ENCODE peak calls at places on chromosome 6, in nine cellular contexts. O is ascending aorta, M is heart right ventricle, Z is neural progenitor cell, N is adrenal gland, P is foreskin keratinocyte, W is aorta, S is SK-N-SH, E is suprapubic skin. G is an unnamed sample. For H3K4me1, the result is how much of the 10 kb centered on the place peaks cover.

GRCh38 chr6:131948221-131948661 is 2.9 kb downstream of the CCN2 start:
- DNase-seq in N (no peak), S (no peak), M (no peak), E (no peak), O (no peak), Z (no peak), P (no peak), W (no peak), G (no peak)

GRCh38 chr6:141264101-141264500 is 868.6 kb upstream of the GJE1 start:
- DNase-seq in Z (no peak), O (no peak), S (no peak), N (no peak), W (no peak), P (no peak), E (no peak), M (no peak), G (no peak)

GRCh38 chr6:166751051-166751595 is 124.1 kb upstream of the RPS6KA2 start:
- DNase-seq in E (no peak), M (no peak), N (no peak), S (peak), Z (peak), P (no peak), W (no peak), O (no peak), G (no peak)

GRCh38 chr6:155377061-155377460 is 62.8 kb upstream of the TFB1M start:
- DNase-seq in S (no peak), Z (no peak), N (no peak), O (no peak), M (no peak), P (peak), E (no peak), W (no peak), G (no peak)

GRCh38 chr6:52503344-52503747 is 73.5 kb downstream of the TRAM2 start:
- DNase-seq in W (no peak), N (no peak), P (no peak), O (no peak), M (peak), E (no peak), S (peak), Z (peak), G (peak)

GRCh38 chr6:122956376-122956775 is 39.7 kb upstream of the CLVS2 start:
- DNase-seq in E (no peak), P (no peak), M (no peak), W (no peak), S (no peak), Z (no peak), N (no peak), O (no peak), G (peak)

GRCh38 chr6:35244551-35244950 is 15.0 kb upstream of the ZNF76 start:
- DNase-seq in M (no peak), Z (no peak), W (no peak), E (no peak), P (no peak), S (no peak), O (no peak), N (no peak), G (no peak)

GRCh38 chr6:81075974-81076373 is 676.5 kb downstream of the TENT5A start:
- DNase-seq in P (no peak), Z (peak), W (no peak), E (no peak), S (peak), O (no peak), M (no peak), N (no peak), G (no peak)

GRCh38 chr6:151962246-151962846 is 154.9 kb downstream of the ESR1 start:
- DNase-seq in E (no peak), M (no peak), O (no peak), P (no peak), W (no peak), N (no peak), Z (no peak), S (no peak), G (no peak)

GRCh38 chr6:89495961-89496535 is 63.1 kb downstream of the ANKRD6 start:
- DNase-seq in M (no peak), N (no peak), Z (peak), W (no peak), E (no peak), O (no peak), P (no peak), S (peak), G (no peak)

GRCh38 chr6:89559487-89559886 is 79.1 kb downstream of the LYRM2 start:
- DNase-seq in P (no peak), E (no peak), S (no peak), M (no peak), Z (peak), N (no peak), O (no peak), W (no peak), G (no peak)

GRCh38 chr6:13355043-13355945 is 27.0 kb upstream of the TBC1D7 start:
- DNase-seq in Z (no peak), W (no peak), O (no peak), E (no peak), M (no peak), N (no peak), P (peak), S (no peak), G (no peak)

GRCh38 chr6:79808846-79809245 is 138.5 kb downstream of the ELOVL4 start:
- DNase-seq in P (no peak), E (no peak), Z (no peak), N (no peak), S (no peak), W (no peak), M (no peak), O (no peak), G (no peak)

GRCh38 chr6:75602164-75602896 is 650 bp downstream of the SENP6 start:
- DNase-seq in P (peak), N (peak), E (peak), W (peak), O (no peak), Z (peak), M (peak), S (peak), G (peak)

GRCh38 chr6:2940851-2941250 is 30.5 kb downstream of the SERPINB6 start:
- DNase-seq in S (no peak), N (no peak), O (no peak), M (no peak), Z (no peak), E (no peak), W (no peak), P (no peak), G (no peak)

GRCh38 chr6:106728296-106728870 is 99.0 kb downstream of the QRSL1 start:
- DNase-seq in P (no peak), E (no peak), N (no peak), Z (no peak), O (no peak), W (no peak), M (no peak), S (no peak), G (no peak)

GRCh38 chr6:158870418-158870957 is 51.3 kb upstream of the EZR start:
- DNase-seq in W (no peak), S (no peak), N (no peak), P (no peak), M (no peak), Z (no peak), O (no peak), E (no peak), G (no peak)

GRCh38 chr6:159716247-159717086 is 10.8 kb upstream of the WTAP start:
- DNase-seq in S (no peak), M (peak), E (peak), W (no peak), N (peak), O (no peak), Z (no peak), P (peak), G (no peak)

GRCh38 chr6:13436691-13437568 is 50.5 kb downstream of the GFOD1 start:
- DNase-seq in S (no peak), M (no peak), Z (no peak), W (no peak), P (no peak), E (no peak), N (no peak), O (no peak), G (no peak)

GRCh38 chr6:19181252-19181651 is 655.9 kb upstream of the ID4 start:
- DNase-seq in E (no peak), Z (no peak), P (no peak), N (no peak), O (no peak), M (no peak), W (no peak), S (no peak), G (no peak)

GRCh38 chr6:88958842-88959241 is 4.6 kb downstream of the RNGTT start:
- DNase-seq in O (no peak), P (no peak), N (no peak), S (no peak), E (no peak), Z (no peak), M (no peak), W (no peak), G (no peak)

GRCh38 chr6:79869600-79870084 is 77.7 kb downstream of the ELOVL4 start:
- DNase-seq in E (peak), S (peak), P (no peak), Z (peak), O (peak), W (peak), N (peak), M (peak), G (peak)

GRCh38 chr6:46235242-46235641 is 64.5 kb upstream of the ENPP5 start:
- DNase-seq in P (no peak), N (no peak), Z (no peak), W (no peak), M (no peak), S (no peak), E (no peak), O (no peak), G (no peak)

GRCh38 chr6:100463685-100464161 is 998 bp downstream of the SIM1 start:
- DNase-seq in Z (peak), W (no peak), O (no peak), M (no peak), S (no peak), E (no peak), N (no peak), P (no peak), G (no peak)

GRCh38 chr6:44527191-44527960 is 139.9 kb downstream of the CDC5L start:
- DNase-seq in O (no peak), W (no peak), E (no peak), P (no peak), M (no peak), N (no peak), S (no peak), Z (no peak), G (no peak)

GRCh38 chr6:116266803-116267202 is 12.9 kb downstream of the TSPYL1 start:
- DNase-seq in P (no peak), M (no peak), N (no peak), O (no peak), E (no peak), Z (no peak), W (no peak), S (no peak), G (no peak)

GRCh38 chr6:125957845-125958244 is 1.3 kb downstream of the HINT3 start:
- DNase-seq in P (no peak), N (peak), M (no peak), O (no peak), E (no peak), Z (no peak), W (no peak), S (no peak), G (no peak)

GRCh38 chr6:4943716-4944115 is 60.1 kb downstream of the RPP40 start:
- DNase-seq in S (no peak), P (no peak), N (no peak), M (no peak), E (no peak), O (no peak), Z (no peak), W (no peak), G (no peak)

GRCh38 chr6:153215242-153215641 is 84.2 kb upstream of the RGS17 start:
- DNase-seq in M (no peak), S (no peak), P (no peak), Z (no peak), N (no peak), E (no peak), W (no peak), O (no peak), G (no peak)

GRCh38 chr6:34084591-34085280 is 61.2 kb downstream of the GRM4 start:
- DNase-seq in Z (no peak), P (no peak), O (no peak), M (no peak), S (no peak), W (no peak), N (no peak), E (no peak), G (no peak)

GRCh38 chr6:24522090-24522820 is 27.5 kb downstream of the ALDH5A1 start:
- DNase-seq in W (no peak), N (no peak), M (no peak), O (no peak), P (no peak), Z (no peak), S (no peak), E (no peak), G (no peak)

GRCh38 chr6:135195522-135195921 is 14.4 kb downstream of the MYB start:
- DNase-seq in M (no peak), N (no peak), S (no peak), E (no peak), O (no peak), W (no peak), P (no peak), Z (no peak), G (no peak)

GRCh38 chr6:158418501-158418900 is 106.2 kb downstream of the TULP4 start:
- DNase-seq in O (no peak), S (no peak), M (no peak), Z (no peak), E (no peak), W (no peak), P (no peak), N (no peak), G (no peak)

GRCh38 chr6:49668083-49668511 is 31.5 kb upstream of the RHAG start:
- DNase-seq in O (no peak), S (no peak), P (no peak), W (no peak), Z (no peak), M (no peak), E (no peak), N (no peak), G (no peak)

DNA sequence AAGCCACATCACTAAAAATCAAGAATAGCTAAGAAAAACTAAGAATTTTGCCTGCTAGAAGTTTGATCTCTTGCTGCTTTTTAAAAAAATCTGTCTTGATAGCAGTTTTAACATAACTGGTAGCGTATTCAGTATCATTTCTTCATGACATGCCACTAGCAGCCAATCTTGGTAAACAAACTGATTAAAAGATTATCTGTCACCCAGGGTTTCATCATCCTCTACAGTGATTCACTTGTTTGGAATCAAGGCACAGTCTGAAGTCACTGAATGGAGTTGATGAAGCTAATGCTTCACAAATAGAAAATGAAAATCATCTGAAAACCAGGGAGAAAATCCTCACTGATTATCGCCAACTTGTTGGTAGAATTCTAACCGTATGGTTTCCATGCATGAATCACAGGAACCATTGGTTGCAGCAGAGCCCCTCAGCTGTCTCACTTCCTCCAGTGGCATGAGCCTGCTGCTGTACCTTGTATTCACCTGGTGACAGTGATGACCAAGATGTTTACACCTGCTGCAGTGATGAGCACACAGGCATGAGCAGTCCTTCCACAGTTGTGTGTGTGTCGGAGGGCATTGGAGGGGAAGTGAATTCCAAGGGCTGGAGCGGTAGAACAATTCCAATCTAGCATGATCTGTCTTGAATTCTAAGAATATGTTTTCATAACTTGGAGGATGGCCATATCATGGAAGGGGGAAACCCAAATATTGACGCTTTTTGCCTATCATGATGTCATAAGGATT is 275.0 kb downstream of the KHDC1L start:
- DNase-seq in N (no peak), O (no peak), W (no peak), M (no peak), Z (no peak), E (no peak), S (no peak), P (no peak), G (no peak)
- H3K4me1 ChIP-seq in N (under half), O (under half), W (under half), M (under half), Z (under half), E (under half), S (under half), P (under half), G (under half)

GRCh38 chr6:53827485-53827884 is 32.7 kb downstream of the LRRC1 start:
- DNase-seq in P (no peak), M (no peak), O (no peak), Z (no peak), S (no peak), E (no peak), W (no peak), N (no peak), G (no peak)
- H3K4me1 ChIP-seq in P (under half), M (under half), O (under half), Z (under half), S (under half), E (under half), W (under half), N (under half), G (under half)

GRCh38 chr6:161432546-161432945 is 158.7 kb upstream of the AGPAT4 start:
- DNase-seq in Z (no peak), N (no peak), E (no peak), M (no peak), W (no peak), P (no peak), O (no peak), S (no peak), G (no peak)

GRCh38 chr6:161434921-161435411 is 161.1 kb upstream of the AGPAT4 start:
- DNase-seq in S (no peak), W (no peak), E (no peak), Z (peak), P (peak), M (peak), O (no peak), N (peak), G (no peak)

GRCh38 chr6:161435426-161436065 is 161.7 kb upstream of the AGPAT4 start:
- DNase-seq in N (peak), P (no peak), W (no peak), E (no peak), M (no peak), S (no peak), Z (no peak), O (no peak), G (no peak)

GRCh38 chr6:161436106-161436876 is 162.4 kb upstream of the AGPAT4 start:
- DNase-seq in M (no peak), O (no peak), S (no peak), E (no peak), W (no peak), Z (no peak), P (no peak), N (no peak), G (no peak)

GRCh38 chr6:161434331-161434730 is 160.5 kb upstream of the AGPAT4 start:
- DNase-seq in N (no peak), P (no peak), S (no peak), M (no peak), E (no peak), O (no peak), W (no peak), Z (no peak), G (no peak)
- H3K4me1 ChIP-seq in N (under half), P (under half), S (under half), M (under half), E (under half), O (under half), W (under half), Z (under half), G (under half)

GRCh38 chr6:41726876-41727275 is 8.5 kb downstream of the TFEB start:
- DNase-seq in Z (no peak), O (no peak), M (no peak), E (no peak), N (no peak), W (no peak), S (no peak), P (no peak), G (peak)
- H3K4me1 ChIP-seq in Z (under half), O (under half), M (half or more), E (half or more), N (under half), W (under half), S (half or more), P (under half), G (under half)

GRCh38 chr6:17115251-17116089 is 13.6 kb downstream of the STMND1 start:
- DNase-seq in S (no peak), Z (no peak), M (no peak), O (no peak), N (peak), E (no peak), W (no peak), P (peak), G (no peak)
- H3K4me1 ChIP-seq in S (under half), Z (under half), M (under half), O (under half), N (under half), E (under half), W (under half), P (under half), G (under half)

GRCh38 chr6:134056046-134056445 is 3.6 kb upstream of the SLC2A12 start:
- DNase-seq in O (no peak), P (no peak), S (no peak), Z (peak), E (no peak), W (no peak), M (no peak), N (no peak), G (no peak)
- H3K4me1 ChIP-seq in O (under half), P (under half), S (under half), Z (half or more), E (under half), W (under half), M (under half), N (under half), G (under half)

DNA sequence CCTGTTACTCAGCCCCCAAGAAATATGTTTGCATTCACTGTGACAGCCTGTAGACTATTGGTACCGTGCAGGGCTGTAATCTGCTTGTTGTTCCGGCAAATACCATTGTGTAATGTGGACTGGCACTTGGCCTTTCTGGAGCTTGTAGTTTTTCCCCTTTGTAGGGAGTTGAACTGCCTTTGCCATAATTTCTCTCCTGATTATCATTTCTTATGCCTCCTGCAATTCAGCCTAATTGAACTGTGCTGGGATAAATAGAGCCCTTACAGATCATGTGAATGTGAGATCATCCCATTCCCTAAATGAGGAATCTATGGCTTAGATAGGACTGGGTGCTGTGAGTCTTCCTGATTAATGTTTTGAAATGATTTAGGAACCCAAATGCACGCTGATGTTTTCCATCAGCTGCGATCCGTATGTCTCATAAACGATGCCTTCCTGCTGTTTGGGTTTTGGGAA is 185.1 kb downstream of the JARID2 start:
- DNase-seq in S (no peak), P (no peak), E (no peak), Z (no peak), N (no peak), M (no peak), O (no peak), W (no peak), G (no peak)
- H3K4me1 ChIP-seq in S (under half), P (under half), E (half or more), Z (half or more), N (under half), M (half or more), O (under half), W (under half), G (under half)

DNA sequence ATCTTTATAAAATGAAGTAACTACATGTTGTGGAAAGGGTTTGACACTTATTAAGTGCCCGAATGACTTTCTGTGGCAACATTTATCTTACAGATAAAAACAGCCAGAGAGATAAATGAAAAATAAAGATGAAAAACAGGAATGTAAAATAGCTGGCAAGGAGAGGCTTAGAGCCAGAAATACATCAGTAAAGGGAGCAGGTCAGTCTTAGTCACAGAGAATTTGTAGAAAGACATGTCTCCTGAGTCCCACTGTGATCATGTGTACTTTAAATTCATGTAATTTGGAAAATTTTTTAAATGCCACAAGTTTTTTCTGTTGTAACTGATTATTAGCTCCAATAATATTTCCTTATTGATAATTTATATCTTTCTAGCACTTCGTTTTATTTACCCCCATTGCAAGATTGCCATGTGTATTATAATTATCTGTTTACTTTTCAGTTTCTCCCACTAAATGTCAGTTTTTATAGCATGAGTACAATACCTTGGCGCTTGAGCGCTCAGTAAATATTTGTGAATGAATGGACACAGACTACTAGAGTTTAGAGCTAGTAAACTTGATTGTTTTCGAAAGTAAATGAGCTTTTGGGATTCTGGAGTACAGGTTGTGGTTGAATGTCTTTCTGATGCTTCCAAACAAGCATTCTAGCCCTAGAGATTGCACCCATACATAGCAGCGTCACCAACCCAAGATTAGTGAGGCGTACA is 15.2 kb downstream of the TAB2 start:
- DNase-seq in P (no peak), E (no peak), O (no peak), W (no peak), M (no peak), S (no peak), Z (no peak), N (no peak), G (no peak)
- H3K4me1 ChIP-seq in P (half or more), E (half or more), O (under half), W (under half), M (half or more), S (under half), Z (half or more), N (half or more), G (under half)

GRCh38 chr6:161136655-161137054 is 137.2 kb downstream of the AGPAT4 start:
- DNase-seq in O (no peak), M (no peak), Z (no peak), S (no peak), E (no peak), N (no peak), W (peak), P (no peak), G (no peak)
- H3K4me1 ChIP-seq in O (under half), M (under half), Z (under half), S (under half), E (under half), N (under half), W (under half), P (under half), G (under half)

G was measured in kidney.